ENCODE peak calls at places on chromosomes 6 and 20, in five cellular contexts. U is heart left ventricle, K is uterus, T is sigmoid colon, O is prostate gland. X is an unnamed sample. For H3K4me1, the result is how much of the 10 kb centered on the place peaks cover.

GRCh38 chr6:506508-506907 is 115.0 kb downstream of the IRF4 start:
- DNase-seq in T (no peak), K (no peak), U (no peak), O (no peak), X (no peak)

GRCh38 chr6:25056130-25056529 is 120.4 kb upstream of the RIPOR2 start:
- DNase-seq in K (no peak), U (no peak), O (no peak), T (no peak), X (no peak)

GRCh38 chr20:43925786-43926185 is 11.1 kb downstream of the TOX2 start:
- DNase-seq in O (no peak), T (no peak), K (no peak), U (no peak), X (no peak)

GRCh38 chr6:31663961-31664789 is 622 bp downstream of the GPANK1 start:
- DNase-seq in O (no peak), T (peak), U (peak), K (peak), X (peak)

GRCh38 chr20:54212226-54212625 is 4.3 kb downstream of the PFDN4 start:
- DNase-seq in K (no peak), U (no peak), T (no peak), O (no peak), X (no peak)

GRCh38 chr6:113989675-113990074 is 18.7 kb upstream of the HDAC2 start:
- DNase-seq in O (no peak), U (no peak), T (no peak), K (no peak), X (no peak)

GRCh38 chr6:32153835-32154513 is at the start of gene PPT2:
- DNase-seq in O (peak), U (peak), T (peak), K (peak), X (peak)

GRCh38 chr20:49505518-49505917 is 23.1 kb upstream of the KCNB1 start:
- DNase-seq in O (no peak), T (peak), K (peak), U (peak), X (no peak)

GRCh38 chr6:163529605-163530004 is 115.1 kb downstream of the QKI start:
- DNase-seq in T (no peak), K (no peak), O (no peak), U (no peak), X (no peak)

GRCh38 chr20:37902504-37903313 is at the start of gene VSTM2L:
- DNase-seq in U (peak), O (no peak), K (no peak), T (peak), X (no peak)

GRCh38 chr20:7742479-7742878 is 197.8 kb downstream of the HAO1 start:
- DNase-seq in K (no peak), O (no peak), T (no peak), U (no peak), X (no peak)

GRCh38 chr6:136249336-136249735 is 775 bp downstream of the MTFR2 start:
- DNase-seq in T (no peak), O (no peak), K (no peak), U (no peak), X (no peak)

GRCh38 chr6:69584913-69585729 is 211.7 kb downstream of the LMBRD1 start:
- DNase-seq in T (no peak), K (peak), U (no peak), O (no peak), X (no peak)

GRCh38 chr6:163825033-163825432 is 410.5 kb downstream of the QKI start:
- DNase-seq in O (no peak), T (no peak), K (no peak), U (no peak), X (no peak)

GRCh38 chr6:116398366-116399005 is 27.7 kb downstream of the DSE start:
- DNase-seq in T (no peak), U (no peak), O (no peak), K (no peak), X (no peak)

GRCh38 chr6:9204171-9204570 is 768.8 kb upstream of the SLC35B3 start:
- DNase-seq in K (no peak), T (no peak), O (no peak), U (no peak), X (no peak)

GRCh38 chr6:81736428-81736827 is 16.1 kb downstream of the TENT5A start:
- DNase-seq in T (no peak), U (no peak), K (no peak), O (no peak), X (no peak)

GRCh38 chr6:22027226-22027725 is 269.6 kb downstream of the PRL start:
- DNase-seq in O (no peak), U (no peak), K (no peak), T (no peak), X (no peak)

GRCh38 chr6:126063512-126064146 is 77.3 kb downstream of the TRMT11 start:
- DNase-seq in O (no peak), U (no peak), K (no peak), T (no peak), X (no peak)

GRCh38 chr6:89002523-89002922 is 39.1 kb upstream of the RNGTT start:
- DNase-seq in U (no peak), T (no peak), K (no peak), O (no peak), X (no peak)

GRCh38 chr6:106363401-106364138 is 3.1 kb downstream of the CRYBG1 start:
- DNase-seq in T (no peak), O (no peak), K (no peak), U (no peak), X (no peak)

DNA sequence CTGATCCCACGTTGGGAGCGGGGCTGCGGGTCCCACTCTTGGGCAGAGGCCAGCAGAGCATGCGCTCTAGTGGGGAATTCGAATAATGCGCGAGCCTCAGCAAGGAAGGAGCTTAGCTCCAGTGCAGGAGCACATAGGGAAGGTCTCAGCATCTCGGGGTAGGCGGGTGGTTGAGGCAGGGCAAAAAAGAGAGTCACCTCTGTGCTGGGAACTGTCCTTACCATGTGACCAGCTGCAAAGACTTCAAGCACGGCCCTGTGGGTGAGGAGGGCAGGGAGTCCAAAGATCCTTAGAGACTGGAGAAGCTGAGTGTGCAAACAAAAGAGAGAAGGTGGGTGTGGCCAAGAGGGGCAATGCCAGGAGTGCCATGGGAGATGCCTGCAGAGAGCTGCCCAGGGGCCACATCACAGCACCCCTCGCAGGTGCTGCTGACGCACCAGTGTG is 79.2 kb upstream of the CD93 start:
- DNase-seq in T (no peak), U (no peak), O (no peak), K (no peak), X (no peak)
- TF ChIP-seq CTCF in T (no peak), U (no peak), O (no peak), K (no peak), X (no peak)

GRCh38 chr6:145822432-145822831 is 7.8 kb upstream of the FBXO30 start:
- DNase-seq in K (no peak), O (no peak), U (no peak), T (no peak), X (no peak)
- H3K4me1 ChIP-seq in K (under half), O (under half), U (under half), T (under half), X (under half)

GRCh38 chr6:18387061-18387721 is at the start of gene RNF144B:
- DNase-seq in T (peak), K (peak), O (peak), U (peak), X (peak)
- TF ChIP-seq POLR2A in T (peak), K (peak), O (peak), U (no peak), X (peak)

GRCh38 chr6:48928937-48929336 is 534.1 kb downstream of the MMUT start:
- DNase-seq in U (no peak), K (no peak), O (no peak), T (no peak), X (no peak)
- TF ChIP-seq CTCF in U (no peak), K (no peak), O (no peak), T (no peak), X (no peak)